ENCODE peak calls at places on chromosome 2, in seven cellular contexts. One of them, this sample, is unnamed.

GRCh38 chr2:219916761-219917160 is 289.3 kb downstream of the SLC4A3 start:
- DNase-seq in Karpas-422: no peak
- DNase-seq in neural crest cell: no peak
- DNase-seq in NCI-H774: no peak
- DNase-seq in NCI-H2171: no peak
- DNase-seq in hepatocyte: no peak
- DNase-seq in T-helper 2 cell: no peak
- DNase-seq in this sample: no peak

GRCh38 chr2:21354113-21354679 is 230.4 kb downstream of the TDRD15 start:
- DNase-seq in Karpas-422: no peak
- DNase-seq in neural crest cell: no peak
- DNase-seq in NCI-H774: no peak
- DNase-seq in NCI-H2171: no peak
- DNase-seq in hepatocyte: no peak
- DNase-seq in T-helper 2 cell: no peak
- DNase-seq in this sample: no peak

GRCh38 chr2:3142210-3142609 is 235.4 kb downstream of the EIPR1 start:
- DNase-seq in Karpas-422: no peak
- DNase-seq in neural crest cell: no peak
- DNase-seq in NCI-H774: no peak
- DNase-seq in NCI-H2171: no peak
- DNase-seq in hepatocyte: no peak
- DNase-seq in T-helper 2 cell: no peak
- DNase-seq in this sample: no peak

GRCh38 chr2:10026940-10027569 is 16.3 kb upstream of the KLF11 start:
- DNase-seq in Karpas-422: no peak
- DNase-seq in neural crest cell: no peak
- DNase-seq in NCI-H774: no peak
- DNase-seq in NCI-H2171: no peak
- DNase-seq in hepatocyte: no peak
- DNase-seq in T-helper 2 cell: no peak
- DNase-seq in this sample: no peak

GRCh38 chr2:101882948-101883347 is 108.8 kb upstream of the IL1R2 start:
- DNase-seq in Karpas-422: no peak
- DNase-seq in neural crest cell: no peak
- DNase-seq in NCI-H774: no peak
- DNase-seq in NCI-H2171: no peak
- DNase-seq in hepatocyte: no peak
- DNase-seq in T-helper 2 cell: no peak
- DNase-seq in this sample: no peak

GRCh38 chr2:149857344-149857743 is 269.8 kb upstream of the MMADHC start:
- DNase-seq in Karpas-422: no peak
- DNase-seq in neural crest cell: no peak
- DNase-seq in NCI-H774: no peak
- DNase-seq in NCI-H2171: no peak
- DNase-seq in hepatocyte: no peak
- DNase-seq in T-helper 2 cell: no peak
- DNase-seq in this sample: no peak

GRCh38 chr2:195696012-195696411 is 39.0 kb downstream of the SLC39A10 start:
- DNase-seq in Karpas-422: no peak
- DNase-seq in neural crest cell: no peak
- DNase-seq in NCI-H774: no peak
- DNase-seq in NCI-H2171: no peak
- DNase-seq in hepatocyte: no peak
- DNase-seq in T-helper 2 cell: no peak
- DNase-seq in this sample: no peak

GRCh38 chr2:195535911-195536522 is 121.0 kb upstream of the SLC39A10 start:
- DNase-seq in Karpas-422: no peak
- DNase-seq in neural crest cell: no peak
- DNase-seq in NCI-H774: no peak
- DNase-seq in NCI-H2171: no peak
- DNase-seq in hepatocyte: no peak
- DNase-seq in T-helper 2 cell: peak; percentile 81
- DNase-seq in this sample: peak; percentile 53

GRCh38 chr2:162164802-162165201 is 12.8 kb upstream of the GCG start:
- DNase-seq in Karpas-422: no peak
- DNase-seq in neural crest cell: no peak
- DNase-seq in NCI-H774: no peak
- DNase-seq in NCI-H2171: no peak
- DNase-seq in hepatocyte: no peak
- DNase-seq in T-helper 2 cell: no peak
- DNase-seq in this sample: no peak

GRCh38 chr2:68767031-68767961 is 32.7 kb downstream of the ARHGAP25 start:
- DNase-seq in Karpas-422: peak; percentile 84
- DNase-seq in neural crest cell: no peak
- DNase-seq in NCI-H774: no peak
- DNase-seq in NCI-H2171: no peak
- DNase-seq in hepatocyte: no peak
- DNase-seq in T-helper 2 cell: peak; percentile 62
- DNase-seq in this sample: no peak

GRCh38 chr2:47225061-47225783 is 70.1 kb upstream of the STPG4 start:
- DNase-seq in Karpas-422: no peak
- DNase-seq in neural crest cell: no peak
- DNase-seq in NCI-H774: peak; percentile 68
- DNase-seq in NCI-H2171: peak; percentile 13
- DNase-seq in hepatocyte: peak; percentile 87
- DNase-seq in T-helper 2 cell: no peak
- DNase-seq in this sample: no peak

GRCh38 chr2:160282063-160282580 is 82.0 kb upstream of the ITGB6 start:
- DNase-seq in Karpas-422: no peak
- DNase-seq in neural crest cell: no peak
- DNase-seq in NCI-H774: no peak
- DNase-seq in NCI-H2171: no peak
- DNase-seq in hepatocyte: no peak
- DNase-seq in T-helper 2 cell: no peak
- DNase-seq in this sample: no peak

GRCh38 chr2:128541448-128541847 is 222.8 kb upstream of the HS6ST1 start:
- DNase-seq in Karpas-422: no peak
- DNase-seq in neural crest cell: no peak
- DNase-seq in NCI-H774: no peak
- DNase-seq in NCI-H2171: no peak
- DNase-seq in hepatocyte: no peak
- DNase-seq in T-helper 2 cell: no peak
- DNase-seq in this sample: no peak

GRCh38 chr2:73301636-73302035 is 8.3 kb upstream of the EGR4 start:
- DNase-seq in Karpas-422: no peak
- DNase-seq in neural crest cell: no peak
- DNase-seq in NCI-H774: no peak
- DNase-seq in NCI-H2171: no peak
- DNase-seq in hepatocyte: no peak
- DNase-seq in T-helper 2 cell: no peak
- DNase-seq in this sample: no peak

GRCh38 chr2:55511508-55512124 is 7.9 kb upstream of the CFAP36 start:
- DNase-seq in Karpas-422: no peak
- DNase-seq in neural crest cell: peak; percentile 23
- DNase-seq in NCI-H774: peak; percentile 0
- DNase-seq in NCI-H2171: peak; percentile 59
- DNase-seq in hepatocyte: peak; percentile 54
- DNase-seq in T-helper 2 cell: no peak
- DNase-seq in this sample: no peak

GRCh38 chr2:170771049-170771937 is 1.1 kb downstream of the ERICH2 start:
- DNase-seq in Karpas-422: no peak
- DNase-seq in neural crest cell: no peak
- DNase-seq in NCI-H774: peak; percentile 24
- DNase-seq in NCI-H2171: no peak
- DNase-seq in hepatocyte: no peak
- DNase-seq in T-helper 2 cell: peak; percentile 41
- DNase-seq in this sample: no peak

GRCh38 chr2:21822505-21822904 is 698.7 kb downstream of the TDRD15 start:
- DNase-seq in Karpas-422: no peak
- DNase-seq in neural crest cell: no peak
- DNase-seq in NCI-H774: no peak
- DNase-seq in NCI-H2171: peak; percentile 3
- DNase-seq in hepatocyte: no peak
- DNase-seq in T-helper 2 cell: no peak
- DNase-seq in this sample: no peak

GRCh38 chr2:36534275-36534799 is 63.6 kb downstream of the FEZ2 start:
- DNase-seq in Karpas-422: no peak
- DNase-seq in neural crest cell: no peak
- DNase-seq in NCI-H774: no peak
- DNase-seq in NCI-H2171: no peak
- DNase-seq in hepatocyte: no peak
- DNase-seq in T-helper 2 cell: no peak
- DNase-seq in this sample: no peak

GRCh38 chr2:219562049-219563020 is 9.0 kb downstream of the OBSL1 start:
- DNase-seq in Karpas-422: no peak
- DNase-seq in neural crest cell: no peak
- DNase-seq in NCI-H774: no peak
- DNase-seq in NCI-H2171: no peak
- DNase-seq in hepatocyte: no peak
- DNase-seq in T-helper 2 cell: no peak
- DNase-seq in this sample: no peak

GRCh38 chr2:144780983-144781382 is 261.1 kb upstream of the ZEB2 start:
- DNase-seq in Karpas-422: peak; percentile 37
- DNase-seq in neural crest cell: no peak
- DNase-seq in NCI-H774: no peak
- DNase-seq in NCI-H2171: no peak
- DNase-seq in hepatocyte: no peak
- DNase-seq in T-helper 2 cell: no peak
- DNase-seq in this sample: no peak

GRCh38 chr2:46847726-46848421 is 67.7 kb downstream of the MCFD2 start:
- DNase-seq in Karpas-422: no peak
- DNase-seq in neural crest cell: no peak
- DNase-seq in NCI-H774: no peak
- DNase-seq in NCI-H2171: no peak
- DNase-seq in hepatocyte: peak; percentile 41
- DNase-seq in T-helper 2 cell: no peak
- DNase-seq in this sample: no peak

GRCh38 chr2:150125708-150126107 is 361.8 kb downstream of the RND3 start:
- DNase-seq in Karpas-422: no peak
- DNase-seq in neural crest cell: no peak
- DNase-seq in NCI-H774: no peak
- DNase-seq in NCI-H2171: no peak
- DNase-seq in hepatocyte: peak; percentile 60
- DNase-seq in T-helper 2 cell: no peak
- DNase-seq in this sample: no peak

GRCh38 chr2:127586746-127587295 is 51.3 kb downstream of the MYO7B start:
- DNase-seq in Karpas-422: no peak
- DNase-seq in neural crest cell: no peak
- DNase-seq in NCI-H774: no peak
- DNase-seq in NCI-H2171: no peak
- DNase-seq in hepatocyte: no peak
- DNase-seq in T-helper 2 cell: no peak
- DNase-seq in this sample: no peak

GRCh38 chr2:13121096-13121495 is 404.4 kb downstream of the TRIB2 start:
- DNase-seq in Karpas-422: no peak
- DNase-seq in neural crest cell: no peak
- DNase-seq in NCI-H774: no peak
- DNase-seq in NCI-H2171: no peak
- DNase-seq in hepatocyte: no peak
- DNase-seq in T-helper 2 cell: no peak
- DNase-seq in this sample: no peak

GRCh38 chr2:191351921-191352320 is 106.7 kb downstream of the MYO1B start:
- DNase-seq in Karpas-422: no peak
- DNase-seq in neural crest cell: no peak
- DNase-seq in NCI-H774: no peak
- DNase-seq in NCI-H2171: no peak
- DNase-seq in hepatocyte: no peak
- DNase-seq in T-helper 2 cell: no peak
- DNase-seq in this sample: no peak

GRCh38 chr2:157559061-157559460 is 69.6 kb downstream of the ACVR1C start:
- DNase-seq in Karpas-422: no peak
- DNase-seq in neural crest cell: no peak
- DNase-seq in NCI-H774: no peak
- DNase-seq in NCI-H2171: no peak
- DNase-seq in hepatocyte: no peak
- DNase-seq in T-helper 2 cell: no peak
- DNase-seq in this sample: no peak

GRCh38 chr2:141062016-141062415 is 1068.8 kb downstream of the LRP1B start:
- DNase-seq in Karpas-422: no peak
- DNase-seq in neural crest cell: no peak
- DNase-seq in NCI-H774: no peak
- DNase-seq in NCI-H2171: no peak
- DNase-seq in hepatocyte: no peak
- DNase-seq in T-helper 2 cell: no peak
- DNase-seq in this sample: no peak

GRCh38 chr2:136006658-136007057 is 21.2 kb upstream of the DARS1 start:
- DNase-seq in Karpas-422: no peak
- DNase-seq in neural crest cell: no peak
- DNase-seq in NCI-H774: no peak
- DNase-seq in NCI-H2171: no peak
- DNase-seq in hepatocyte: no peak
- DNase-seq in T-helper 2 cell: no peak
- DNase-seq in this sample: no peak

GRCh38 chr2:4269885-4270284 is 566.5 kb downstream of the DCDC2C start:
- DNase-seq in Karpas-422: no peak
- DNase-seq in neural crest cell: no peak
- DNase-seq in NCI-H774: no peak
- DNase-seq in NCI-H2171: no peak
- DNase-seq in hepatocyte: no peak
- DNase-seq in T-helper 2 cell: no peak
- DNase-seq in this sample: no peak

GRCh38 chr2:164386226-164386625 is 235.1 kb downstream of the GRB14 start:
- DNase-seq in Karpas-422: no peak
- DNase-seq in neural crest cell: no peak
- DNase-seq in NCI-H774: no peak
- DNase-seq in NCI-H2171: no peak
- DNase-seq in hepatocyte: no peak
- DNase-seq in T-helper 2 cell: no peak
- DNase-seq in this sample: no peak

GRCh38 chr2:221572180-221572820 is at the start of gene EPHA4:
- DNase-seq in Karpas-422: peak; percentile 88
- DNase-seq in neural crest cell: peak; percentile 81
- DNase-seq in NCI-H774: peak; percentile 86
- DNase-seq in NCI-H2171: peak; percentile 91
- DNase-seq in hepatocyte: peak; percentile 97
- DNase-seq in T-helper 2 cell: peak; percentile 86
- DNase-seq in this sample: peak; percentile 66

GRCh38 chr2:105576440-105577241 is 168.1 kb upstream of the NCK2 start:
- DNase-seq in Karpas-422: peak; percentile 53
- DNase-seq in neural crest cell: peak; percentile 29
- DNase-seq in NCI-H774: peak; percentile 55
- DNase-seq in NCI-H2171: peak; percentile 40
- DNase-seq in hepatocyte: peak; percentile 53
- DNase-seq in T-helper 2 cell: peak; percentile 15
- DNase-seq in this sample: no peak

GRCh38 chr2:110741491-110741980 is 9.2 kb downstream of the ACOXL start:
- DNase-seq in Karpas-422: no peak
- DNase-seq in neural crest cell: no peak
- DNase-seq in NCI-H774: no peak
- DNase-seq in NCI-H2171: no peak
- DNase-seq in hepatocyte: peak; percentile 28
- DNase-seq in T-helper 2 cell: no peak
- DNase-seq in this sample: no peak